ENCODE peak calls at places on chromosomes 11 and 22, in four cellular contexts. Z, C, Q and O are unnamed samples.

GRCh38 chr11:118623291-118623655 is 15.9 kb downstream of the PHLDB1 start:
- DNase-seq in Z (no peak), C (no peak), Q (no peak), O (peak)

GRCh38 chr22:22094514-22094913 is 111.9 kb upstream of the TOP3B start:
- DNase-seq in Z (no peak), C (no peak), Q (no peak), O (no peak)

GRCh38 chr11:1087279-1087960 is 12.7 kb downstream of the MUC2 start:
- DNase-seq in Z (no peak), C (no peak), Q (no peak), O (no peak)

GRCh38 chr22:37675930-37676571 is 615 bp downstream of the LGALS1 start:
- DNase-seq in Z (peak), C (peak), Q (no peak), O (peak)

GRCh38 chr11:44516688-44517301 is 48.7 kb upstream of the CD82 start:
- DNase-seq in Z (no peak), C (no peak), Q (no peak), O (no peak)

GRCh38 chr11:1573077-1573846 is 1.2 kb upstream of the DUSP8 start:
- DNase-seq in Z (no peak), C (no peak), Q (no peak), O (no peak)

GRCh38 chr11:12229450-12230229 is 119.2 kb downstream of the MICAL2 start:
- DNase-seq in Z (no peak), C (no peak), Q (no peak), O (no peak)

GRCh38 chr11:57566564-57567209 is 785 bp downstream of the UBE2L6 start:
- DNase-seq in Z (peak), C (peak), Q (no peak), O (peak)

GRCh38 chr11:61967924-61968757 is 707 bp upstream of the FTH1 start:
- DNase-seq in Z (no peak), C (peak), Q (peak), O (no peak)

GRCh38 chr11:31383116-31383515 is 13.5 kb downstream of the DNAJC24 start:
- DNase-seq in Z (no peak), C (no peak), Q (no peak), O (no peak)

GRCh38 chr22:49372111-49372529 is 455.6 kb downstream of the BRD1 start:
- DNase-seq in Z (no peak), C (no peak), Q (no peak), O (no peak)

GRCh38 chr11:110919241-110919893 is 207.1 kb upstream of the ARHGAP20 start:
- DNase-seq in Z (no peak), C (no peak), Q (no peak), O (no peak)

GRCh38 chr11:33645686-33646085 is 54.9 kb downstream of the C11orf91 start:
- DNase-seq in Z (no peak), C (no peak), Q (peak), O (no peak)

GRCh38 chr11:116148056-116148455 is 624.7 kb downstream of the BUD13 start:
- DNase-seq in Z (no peak), C (no peak), Q (peak), O (no peak)

GRCh38 chr11:116144387-116144958 is 628.3 kb downstream of the BUD13 start:
- DNase-seq in Z (no peak), C (no peak), Q (no peak), O (no peak)

GRCh38 chr11:116148645-116149044 is 624.1 kb downstream of the BUD13 start:
- DNase-seq in Z (no peak), C (no peak), Q (no peak), O (no peak)

GRCh38 chr11:116145187-116145865 is 627.5 kb downstream of the BUD13 start:
- DNase-seq in Z (no peak), C (no peak), Q (no peak), O (no peak)
- TF ChIP-seq CTCF in Z (no peak), C (no peak), Q (no peak), O (no peak)

GRCh38 chr22:31036671-31037550 is 44.2 kb upstream of the SMTN start:
- DNase-seq in Z (peak), C (peak), Q (no peak), O (peak)
- TF ChIP-seq CTCF in Z (peak), C (no peak), Q (no peak), O (peak)

GRCh38 chr11:70270877-70271634 is 566 bp downstream of the PPFIA1 start:
- DNase-seq in Z (peak), C (peak), Q (no peak), O (peak)
- TF ChIP-seq CTCF in Z (no peak), C (no peak), Q (peak), O (no peak)

GRCh38 chr11:104339383-104339831 is 175.5 kb upstream of the PDGFD start:
- DNase-seq in Z (no peak), C (no peak), Q (no peak), O (no peak)

GRCh38 chr11:104338186-104338585 is 174.2 kb upstream of the PDGFD start:
- DNase-seq in Z (peak), C (peak), Q (no peak), O (no peak)

GRCh38 chr11:104343578-104343977 is 179.6 kb upstream of the PDGFD start:
- DNase-seq in Z (peak), C (peak), Q (no peak), O (no peak)
- TF ChIP-seq CTCF in Z (peak), C (peak), Q (peak), O (peak)